ENCODE peak calls at places on chromosomes 13 and 19, in six cellular contexts. Z is K562, T is HCT116, L is GM12878, X is HepG2, Y is H1. V is an unnamed sample.

GRCh38 chr19:43674630-43674982 is 4.6 kb upstream of the PLAUR start:
- DNase-seq in Z (no peak), T (no peak), L (no peak), X (no peak), Y (no peak), V (no peak)

GRCh38 chr13:30847697-30848307 is 58.3 kb upstream of the MEDAG start:
- DNase-seq in Z (no peak), T (no peak), L (peak), X (no peak), Y (no peak), V (no peak)

GRCh38 chr13:100589178-100589725 is 663 bp upstream of the GGACT start:
- DNase-seq in Z (no peak), T (no peak), L (no peak), X (no peak), Y (no peak), V (no peak)

GRCh38 chr13:101624210-101624922 is 171.9 kb downstream of the ITGBL1 start:
- DNase-seq in Z (no peak), T (no peak), L (no peak), X (no peak), Y (no peak), V (no peak)

GRCh38 chr19:42038675-42039074 is 31.3 kb downstream of the GRIK5 start:
- DNase-seq in Z (no peak), T (no peak), L (no peak), X (no peak), Y (no peak), V (no peak)

GRCh38 chr19:3283246-3283751 is 58.8 kb downstream of the CELF5 start:
- DNase-seq in Z (no peak), T (no peak), L (no peak), X (no peak), Y (no peak), V (no peak)

GRCh38 chr13:23554000-23554399 is 16.2 kb upstream of the TNFRSF19 start:
- DNase-seq in Z (no peak), T (peak), L (no peak), X (no peak), Y (no peak), V (no peak)

GRCh38 chr19:12194827-12195500 is 32.1 kb downstream of the ZNF136 start:
- DNase-seq in Z (no peak), T (no peak), L (no peak), X (no peak), Y (no peak), V (peak)

GRCh38 chr19:38105574-38105973 is 118.4 kb downstream of the DPF1 start:
- DNase-seq in Z (no peak), T (no peak), L (no peak), X (no peak), Y (no peak), V (no peak)

GRCh38 chr13:110434629-110435028 is 126.9 kb downstream of the RAB20 start:
- DNase-seq in Z (no peak), T (no peak), L (no peak), X (no peak), Y (no peak), V (no peak)

GRCh38 chr19:34479396-34479795 is 2.2 kb upstream of the WTIP start:
- DNase-seq in Z (no peak), T (no peak), L (no peak), X (no peak), Y (no peak), V (no peak)

GRCh38 chr13:69683921-69684663 is 423.5 kb upstream of the ATXN8OS start:
- DNase-seq in Z (peak), T (no peak), L (no peak), X (no peak), Y (no peak), V (no peak)

GRCh38 chr19:38319421-38320258 is at the start of gene KCNK6:
- DNase-seq in Z (no peak), T (no peak), L (no peak), X (no peak), Y (peak), V (no peak)

GRCh38 chr19:48741222-48741999 is 1.0 kb upstream of the RASIP1 start:
- DNase-seq in Z (peak), T (no peak), L (no peak), X (no peak), Y (peak), V (no peak)

DNA sequence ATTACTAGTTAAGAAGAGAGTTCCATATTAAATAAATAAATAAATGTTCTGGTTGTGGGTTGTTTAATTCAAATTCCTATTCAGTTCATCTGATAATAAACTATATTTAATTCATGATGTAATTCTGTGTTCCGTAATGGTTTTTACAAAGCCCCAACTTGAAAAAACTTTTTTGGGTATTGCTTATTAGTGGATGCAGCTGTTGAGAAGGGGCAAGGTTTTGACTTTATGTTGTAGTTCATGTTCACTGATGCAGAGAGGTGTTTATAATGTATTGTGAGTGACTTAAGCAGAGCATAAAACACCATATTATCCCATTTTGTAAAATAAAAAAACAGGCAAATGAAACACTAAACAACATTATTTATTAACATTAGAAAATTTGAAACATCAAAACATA is 107.3 kb upstream of the TNFSF11 start:
- DNase-seq in Z (no peak), T (no peak), L (no peak), X (no peak), Y (no peak), V (no peak)
- H3K4me3 ChIP-seq in Z (no peak), T (no peak), L (no peak), X (no peak), Y (no peak), V (no peak)

DNA sequence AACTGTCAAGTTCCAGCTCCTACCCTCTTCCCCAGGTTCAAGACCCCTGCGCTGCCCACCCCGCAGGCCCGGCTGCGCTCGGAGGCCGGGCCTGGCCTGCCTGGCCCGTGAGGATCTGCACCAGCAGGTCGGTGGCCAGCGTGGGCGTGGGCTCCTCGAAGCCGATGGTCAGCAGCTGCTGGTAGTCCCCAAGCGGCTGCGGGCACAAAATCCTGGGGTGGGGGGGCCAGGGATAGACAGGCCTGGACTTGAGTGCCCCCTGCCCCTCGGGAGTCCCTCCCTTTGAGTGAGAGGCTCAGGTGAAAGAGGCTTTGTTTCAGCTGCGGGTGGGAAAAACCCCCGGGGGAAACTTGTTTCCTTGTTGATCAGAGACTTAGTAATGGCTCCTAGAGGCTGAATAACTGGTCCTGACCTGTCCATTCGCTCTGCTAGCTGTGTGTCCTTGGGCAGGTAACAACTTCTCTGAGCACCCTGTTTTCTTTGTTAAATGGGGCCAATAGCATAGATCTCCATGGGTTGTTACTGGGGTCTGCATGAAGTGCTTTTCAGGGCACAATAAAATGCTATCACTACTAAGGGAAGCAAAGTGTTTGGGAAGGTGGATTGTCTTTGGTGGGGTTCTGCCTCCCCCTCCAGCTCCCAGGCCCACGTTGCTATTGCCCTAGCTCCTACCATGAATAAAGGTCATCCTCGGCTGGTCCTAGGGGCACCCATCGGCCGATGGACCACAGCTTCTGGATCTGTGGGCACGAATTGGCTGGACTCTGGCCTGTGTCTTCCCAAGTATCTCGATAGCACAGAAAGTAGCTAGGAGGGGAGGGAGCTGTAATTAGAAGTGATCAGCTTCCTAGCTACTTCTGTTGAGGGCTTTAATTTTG is 3.5 kb downstream of the C19orf67 start:
- DNase-seq in Z (no peak), T (no peak), L (no peak), X (no peak), Y (no peak), V (no peak)
- TF ChIP-seq ZNF274 in Z (no peak), T (no peak), L (no peak), X (peak), Y (no peak), V (no peak)

GRCh38 chr13:113491982-113492381 is 1.5 kb upstream of the DCUN1D2 start:
- DNase-seq in Z (no peak), T (no peak), L (no peak), X (no peak), Y (no peak), V (no peak)

GRCh38 chr13:113491418-113491883 is 940 bp upstream of the DCUN1D2 start:
- DNase-seq in Z (peak), T (no peak), L (no peak), X (no peak), Y (peak), V (no peak)

GRCh38 chr13:113495494-113496251 is 5.2 kb upstream of the DCUN1D2 start:
- DNase-seq in Z (no peak), T (no peak), L (no peak), X (no peak), Y (no peak), V (no peak)

GRCh38 chr13:113490496-113491417 is at the start of gene DCUN1D2:
- DNase-seq in Z (peak), T (peak), L (peak), X (peak), Y (peak), V (peak)

GRCh38 chr13:113493315-113493951 is 2.9 kb upstream of the DCUN1D2 start:
- DNase-seq in Z (no peak), T (peak), L (peak), X (peak), Y (no peak), V (no peak)
- H3K4me3 ChIP-seq in Z (peak), T (peak), L (peak), X (peak), Y (no peak), V (no peak)

GRCh38 chr19:10305139-10305806 is 4.3 kb downstream of the ZGLP1 start:
- DNase-seq in Z (no peak), T (no peak), L (no peak), X (no peak), Y (no peak), V (no peak)
- TF ChIP-seq ZNF274 in Z (no peak), T (no peak), L (no peak), X (no peak), Y (no peak), V (no peak)

GRCh38 chr13:75938811-75939525 is 302.8 kb downstream of the LMO7 start:
- DNase-seq in Z (no peak), T (no peak), L (no peak), X (no peak), Y (no peak), V (no peak)
- H3K4me3 ChIP-seq in Z (no peak), T (no peak), L (no peak), X (no peak), Y (no peak), V (no peak)

V was measured in NT2/D1.